ENCODE peak calls at places on chromosomes 7 and 10, in nine cellular contexts. One of them, this sample, is unnamed.

GRCh38 chr10:43892062-43892765 is 243.5 kb upstream of the ZNF32 start:
- DNase-seq in amygdala: no peak
- DNase-seq in upper lobe of left lung: no peak
- DNase-seq in activated T-cell treated with anti-CD3 and anti-CD28 coated beads, Interleukin-2, amount 50 U/mL, for 72 hours: no peak
- DNase-seq in stimulated activated CD4-positive, alpha-beta T cell treated with anti-CD3 and anti-CD28 coated beads, Interleukin-15, amount 100 ng/mL, for 1 hour: no peak
- DNase-seq in GM23248: peak; percentile 83
- DNase-seq in activated CD8-positive, alpha-beta T cell treated with anti-CD3 and anti-CD28 coated beads for 36 hours: no peak
- DNase-seq in NCI-H1092: no peak
- DNase-seq in activated T-helper 1 cell treated with anti-CD3 and anti-CD28 coated beads, Interleukin-2, amount 50 U/mL, for 16 hours: no peak
- DNase-seq in this sample: no peak

GRCh38 chr10:102919237-102919959 is 1.3 kb downstream of the CNNM2 start:
- DNase-seq in amygdala: no peak
- DNase-seq in upper lobe of left lung: peak; percentile 82
- DNase-seq in activated T-cell treated with anti-CD3 and anti-CD28 coated beads, Interleukin-2, amount 50 U/mL, for 72 hours: peak; percentile 28
- DNase-seq in stimulated activated CD4-positive, alpha-beta T cell treated with anti-CD3 and anti-CD28 coated beads, Interleukin-15, amount 100 ng/mL, for 1 hour: no peak
- DNase-seq in GM23248: peak; percentile 50
- DNase-seq in activated CD8-positive, alpha-beta T cell treated with anti-CD3 and anti-CD28 coated beads for 36 hours: peak; percentile 24
- DNase-seq in NCI-H1092: no peak
- DNase-seq in activated T-helper 1 cell treated with anti-CD3 and anti-CD28 coated beads, Interleukin-2, amount 50 U/mL, for 16 hours: no peak
- DNase-seq in this sample: no peak

GRCh38 chr7:67045496-67045995 is 48.9 kb downstream of the TYW1 start:
- DNase-seq in amygdala: no peak
- DNase-seq in upper lobe of left lung: no peak
- DNase-seq in activated T-cell treated with anti-CD3 and anti-CD28 coated beads, Interleukin-2, amount 50 U/mL, for 72 hours: no peak
- DNase-seq in stimulated activated CD4-positive, alpha-beta T cell treated with anti-CD3 and anti-CD28 coated beads, Interleukin-15, amount 100 ng/mL, for 1 hour: no peak
- DNase-seq in GM23248: no peak
- DNase-seq in activated CD8-positive, alpha-beta T cell treated with anti-CD3 and anti-CD28 coated beads for 36 hours: no peak
- DNase-seq in NCI-H1092: no peak
- DNase-seq in activated T-helper 1 cell treated with anti-CD3 and anti-CD28 coated beads, Interleukin-2, amount 50 U/mL, for 16 hours: no peak
- DNase-seq in this sample: no peak

GRCh38 chr10:74145133-74145532 is 5.5 kb downstream of the AP3M1 start:
- DNase-seq in amygdala: no peak
- DNase-seq in upper lobe of left lung: no peak
- DNase-seq in activated T-cell treated with anti-CD3 and anti-CD28 coated beads, Interleukin-2, amount 50 U/mL, for 72 hours: no peak
- DNase-seq in stimulated activated CD4-positive, alpha-beta T cell treated with anti-CD3 and anti-CD28 coated beads, Interleukin-15, amount 100 ng/mL, for 1 hour: no peak
- DNase-seq in GM23248: peak; percentile 83
- DNase-seq in activated CD8-positive, alpha-beta T cell treated with anti-CD3 and anti-CD28 coated beads for 36 hours: no peak
- DNase-seq in NCI-H1092: no peak
- DNase-seq in activated T-helper 1 cell treated with anti-CD3 and anti-CD28 coated beads, Interleukin-2, amount 50 U/mL, for 16 hours: no peak
- DNase-seq in this sample: no peak

GRCh38 chr7:92133133-92133736 is 1.0 kb downstream of the CYP51A1 start:
- DNase-seq in amygdala: no peak
- DNase-seq in upper lobe of left lung: no peak
- DNase-seq in activated T-cell treated with anti-CD3 and anti-CD28 coated beads, Interleukin-2, amount 50 U/mL, for 72 hours: no peak
- DNase-seq in stimulated activated CD4-positive, alpha-beta T cell treated with anti-CD3 and anti-CD28 coated beads, Interleukin-15, amount 100 ng/mL, for 1 hour: no peak
- DNase-seq in GM23248: peak; percentile 58
- DNase-seq in activated CD8-positive, alpha-beta T cell treated with anti-CD3 and anti-CD28 coated beads for 36 hours: peak; percentile 3
- DNase-seq in NCI-H1092: no peak
- DNase-seq in activated T-helper 1 cell treated with anti-CD3 and anti-CD28 coated beads, Interleukin-2, amount 50 U/mL, for 16 hours: no peak
- DNase-seq in this sample: no peak

GRCh38 chr7:74235525-74236269 is 18.5 kb downstream of the RFC2 start:
- DNase-seq in amygdala: no peak
- DNase-seq in upper lobe of left lung: no peak
- DNase-seq in activated T-cell treated with anti-CD3 and anti-CD28 coated beads, Interleukin-2, amount 50 U/mL, for 72 hours: no peak
- DNase-seq in stimulated activated CD4-positive, alpha-beta T cell treated with anti-CD3 and anti-CD28 coated beads, Interleukin-15, amount 100 ng/mL, for 1 hour: no peak
- DNase-seq in GM23248: no peak
- DNase-seq in activated CD8-positive, alpha-beta T cell treated with anti-CD3 and anti-CD28 coated beads for 36 hours: no peak
- DNase-seq in NCI-H1092: no peak
- DNase-seq in activated T-helper 1 cell treated with anti-CD3 and anti-CD28 coated beads, Interleukin-2, amount 50 U/mL, for 16 hours: no peak
- DNase-seq in this sample: no peak

GRCh38 chr10:99784025-99784730 is 1.7 kb downstream of the ABCC2 start:
- DNase-seq in amygdala: no peak
- DNase-seq in upper lobe of left lung: no peak
- DNase-seq in activated T-cell treated with anti-CD3 and anti-CD28 coated beads, Interleukin-2, amount 50 U/mL, for 72 hours: no peak
- DNase-seq in stimulated activated CD4-positive, alpha-beta T cell treated with anti-CD3 and anti-CD28 coated beads, Interleukin-15, amount 100 ng/mL, for 1 hour: no peak
- DNase-seq in GM23248: peak; percentile 91
- DNase-seq in activated CD8-positive, alpha-beta T cell treated with anti-CD3 and anti-CD28 coated beads for 36 hours: no peak
- DNase-seq in NCI-H1092: no peak
- DNase-seq in activated T-helper 1 cell treated with anti-CD3 and anti-CD28 coated beads, Interleukin-2, amount 50 U/mL, for 16 hours: no peak
- DNase-seq in this sample: no peak

GRCh38 chr7:2115739-2116065 is 117.0 kb downstream of the MAD1L1 start:
- DNase-seq in amygdala: no peak
- DNase-seq in upper lobe of left lung: peak; percentile 65
- DNase-seq in activated T-cell treated with anti-CD3 and anti-CD28 coated beads, Interleukin-2, amount 50 U/mL, for 72 hours: no peak
- DNase-seq in stimulated activated CD4-positive, alpha-beta T cell treated with anti-CD3 and anti-CD28 coated beads, Interleukin-15, amount 100 ng/mL, for 1 hour: no peak
- DNase-seq in GM23248: no peak
- DNase-seq in activated CD8-positive, alpha-beta T cell treated with anti-CD3 and anti-CD28 coated beads for 36 hours: no peak
- DNase-seq in NCI-H1092: no peak
- DNase-seq in activated T-helper 1 cell treated with anti-CD3 and anti-CD28 coated beads, Interleukin-2, amount 50 U/mL, for 16 hours: no peak
- DNase-seq in this sample: no peak

GRCh38 chr10:12782537-12782936 is 219.0 kb downstream of the CCDC3 start:
- DNase-seq in amygdala: no peak
- DNase-seq in upper lobe of left lung: no peak
- DNase-seq in activated T-cell treated with anti-CD3 and anti-CD28 coated beads, Interleukin-2, amount 50 U/mL, for 72 hours: peak; percentile 24
- DNase-seq in stimulated activated CD4-positive, alpha-beta T cell treated with anti-CD3 and anti-CD28 coated beads, Interleukin-15, amount 100 ng/mL, for 1 hour: no peak
- DNase-seq in GM23248: peak; percentile 25
- DNase-seq in activated CD8-positive, alpha-beta T cell treated with anti-CD3 and anti-CD28 coated beads for 36 hours: peak; percentile 49
- DNase-seq in NCI-H1092: no peak
- DNase-seq in activated T-helper 1 cell treated with anti-CD3 and anti-CD28 coated beads, Interleukin-2, amount 50 U/mL, for 16 hours: no peak
- DNase-seq in this sample: peak; percentile 7

GRCh38 chr7:10643545-10643944 is 330.1 kb upstream of the PHF14 start:
- DNase-seq in amygdala: no peak
- DNase-seq in upper lobe of left lung: no peak
- DNase-seq in activated T-cell treated with anti-CD3 and anti-CD28 coated beads, Interleukin-2, amount 50 U/mL, for 72 hours: no peak
- DNase-seq in stimulated activated CD4-positive, alpha-beta T cell treated with anti-CD3 and anti-CD28 coated beads, Interleukin-15, amount 100 ng/mL, for 1 hour: no peak
- DNase-seq in GM23248: no peak
- DNase-seq in activated CD8-positive, alpha-beta T cell treated with anti-CD3 and anti-CD28 coated beads for 36 hours: peak; percentile 44
- DNase-seq in NCI-H1092: no peak
- DNase-seq in activated T-helper 1 cell treated with anti-CD3 and anti-CD28 coated beads, Interleukin-2, amount 50 U/mL, for 16 hours: no peak
- DNase-seq in this sample: no peak

GRCh38 chr10:8677642-8678041 is 623.2 kb downstream of the GATA3 start:
- DNase-seq in amygdala: no peak
- DNase-seq in upper lobe of left lung: no peak
- DNase-seq in activated T-cell treated with anti-CD3 and anti-CD28 coated beads, Interleukin-2, amount 50 U/mL, for 72 hours: no peak
- DNase-seq in stimulated activated CD4-positive, alpha-beta T cell treated with anti-CD3 and anti-CD28 coated beads, Interleukin-15, amount 100 ng/mL, for 1 hour: no peak
- DNase-seq in GM23248: no peak
- DNase-seq in activated CD8-positive, alpha-beta T cell treated with anti-CD3 and anti-CD28 coated beads for 36 hours: no peak
- DNase-seq in NCI-H1092: no peak
- DNase-seq in activated T-helper 1 cell treated with anti-CD3 and anti-CD28 coated beads, Interleukin-2, amount 50 U/mL, for 16 hours: no peak
- DNase-seq in this sample: no peak

GRCh38 chr7:105838273-105839141 is 37.9 kb downstream of the ATXN7L1 start:
- DNase-seq in amygdala: no peak
- DNase-seq in upper lobe of left lung: no peak
- DNase-seq in activated T-cell treated with anti-CD3 and anti-CD28 coated beads, Interleukin-2, amount 50 U/mL, for 72 hours: no peak
- DNase-seq in stimulated activated CD4-positive, alpha-beta T cell treated with anti-CD3 and anti-CD28 coated beads, Interleukin-15, amount 100 ng/mL, for 1 hour: no peak
- DNase-seq in GM23248: peak; percentile 74
- DNase-seq in activated CD8-positive, alpha-beta T cell treated with anti-CD3 and anti-CD28 coated beads for 36 hours: no peak
- DNase-seq in NCI-H1092: peak; percentile 54
- DNase-seq in activated T-helper 1 cell treated with anti-CD3 and anti-CD28 coated beads, Interleukin-2, amount 50 U/mL, for 16 hours: no peak
- DNase-seq in this sample: no peak

GRCh38 chr10:42969147-42969546 is 107.7 kb upstream of the RET start:
- DNase-seq in amygdala: no peak
- DNase-seq in upper lobe of left lung: no peak
- DNase-seq in activated T-cell treated with anti-CD3 and anti-CD28 coated beads, Interleukin-2, amount 50 U/mL, for 72 hours: no peak
- DNase-seq in stimulated activated CD4-positive, alpha-beta T cell treated with anti-CD3 and anti-CD28 coated beads, Interleukin-15, amount 100 ng/mL, for 1 hour: no peak
- DNase-seq in GM23248: no peak
- DNase-seq in activated CD8-positive, alpha-beta T cell treated with anti-CD3 and anti-CD28 coated beads for 36 hours: no peak
- DNase-seq in NCI-H1092: no peak
- DNase-seq in activated T-helper 1 cell treated with anti-CD3 and anti-CD28 coated beads, Interleukin-2, amount 50 U/mL, for 16 hours: no peak
- DNase-seq in this sample: no peak

GRCh38 chr7:64509583-64509982 is 53.3 kb downstream of the ZNF680 start:
- DNase-seq in amygdala: no peak
- DNase-seq in upper lobe of left lung: no peak
- DNase-seq in activated T-cell treated with anti-CD3 and anti-CD28 coated beads, Interleukin-2, amount 50 U/mL, for 72 hours: no peak
- DNase-seq in stimulated activated CD4-positive, alpha-beta T cell treated with anti-CD3 and anti-CD28 coated beads, Interleukin-15, amount 100 ng/mL, for 1 hour: no peak
- DNase-seq in GM23248: no peak
- DNase-seq in activated CD8-positive, alpha-beta T cell treated with anti-CD3 and anti-CD28 coated beads for 36 hours: no peak
- DNase-seq in NCI-H1092: no peak
- DNase-seq in activated T-helper 1 cell treated with anti-CD3 and anti-CD28 coated beads, Interleukin-2, amount 50 U/mL, for 16 hours: no peak
- DNase-seq in this sample: no peak

GRCh38 chr7:7761974-7762769 is 43.8 kb upstream of the RPA3 start:
- DNase-seq in amygdala: no peak
- DNase-seq in upper lobe of left lung: no peak
- DNase-seq in activated T-cell treated with anti-CD3 and anti-CD28 coated beads, Interleukin-2, amount 50 U/mL, for 72 hours: peak; percentile 3
- DNase-seq in stimulated activated CD4-positive, alpha-beta T cell treated with anti-CD3 and anti-CD28 coated beads, Interleukin-15, amount 100 ng/mL, for 1 hour: no peak
- DNase-seq in GM23248: peak; percentile 63
- DNase-seq in activated CD8-positive, alpha-beta T cell treated with anti-CD3 and anti-CD28 coated beads for 36 hours: peak; percentile 18
- DNase-seq in NCI-H1092: no peak
- DNase-seq in activated T-helper 1 cell treated with anti-CD3 and anti-CD28 coated beads, Interleukin-2, amount 50 U/mL, for 16 hours: no peak
- DNase-seq in this sample: no peak

GRCh38 chr10:64523065-64523759 is 1002.0 kb downstream of the REEP3 start:
- DNase-seq in amygdala: no peak
- DNase-seq in upper lobe of left lung: no peak
- DNase-seq in activated T-cell treated with anti-CD3 and anti-CD28 coated beads, Interleukin-2, amount 50 U/mL, for 72 hours: no peak
- DNase-seq in stimulated activated CD4-positive, alpha-beta T cell treated with anti-CD3 and anti-CD28 coated beads, Interleukin-15, amount 100 ng/mL, for 1 hour: no peak
- DNase-seq in GM23248: no peak
- DNase-seq in activated CD8-positive, alpha-beta T cell treated with anti-CD3 and anti-CD28 coated beads for 36 hours: no peak
- DNase-seq in NCI-H1092: no peak
- DNase-seq in activated T-helper 1 cell treated with anti-CD3 and anti-CD28 coated beads, Interleukin-2, amount 50 U/mL, for 16 hours: no peak
- DNase-seq in this sample: no peak

GRCh38 chr7:91953618-91954017 is 13.0 kb downstream of the AKAP9 start:
- DNase-seq in amygdala: no peak
- DNase-seq in upper lobe of left lung: no peak
- DNase-seq in activated T-cell treated with anti-CD3 and anti-CD28 coated beads, Interleukin-2, amount 50 U/mL, for 72 hours: no peak
- DNase-seq in stimulated activated CD4-positive, alpha-beta T cell treated with anti-CD3 and anti-CD28 coated beads, Interleukin-15, amount 100 ng/mL, for 1 hour: no peak
- DNase-seq in GM23248: peak; percentile 47
- DNase-seq in activated CD8-positive, alpha-beta T cell treated with anti-CD3 and anti-CD28 coated beads for 36 hours: peak; percentile 20
- DNase-seq in NCI-H1092: no peak
- DNase-seq in activated T-helper 1 cell treated with anti-CD3 and anti-CD28 coated beads, Interleukin-2, amount 50 U/mL, for 16 hours: no peak
- DNase-seq in this sample: no peak

GRCh38 chr10:3806603-3807002 is 21.6 kb upstream of the KLF6 start:
- DNase-seq in amygdala: no peak
- DNase-seq in upper lobe of left lung: no peak
- DNase-seq in activated T-cell treated with anti-CD3 and anti-CD28 coated beads, Interleukin-2, amount 50 U/mL, for 72 hours: peak; percentile 48
- DNase-seq in stimulated activated CD4-positive, alpha-beta T cell treated with anti-CD3 and anti-CD28 coated beads, Interleukin-15, amount 100 ng/mL, for 1 hour: no peak
- DNase-seq in GM23248: peak; percentile 98
- DNase-seq in activated CD8-positive, alpha-beta T cell treated with anti-CD3 and anti-CD28 coated beads for 36 hours: peak; percentile 48
- DNase-seq in NCI-H1092: no peak
- DNase-seq in activated T-helper 1 cell treated with anti-CD3 and anti-CD28 coated beads, Interleukin-2, amount 50 U/mL, for 16 hours: no peak
- DNase-seq in this sample: no peak

GRCh38 chr10:86160890-86161585 is 205.6 kb downstream of the GRID1 start:
- DNase-seq in amygdala: no peak
- DNase-seq in upper lobe of left lung: no peak
- DNase-seq in activated T-cell treated with anti-CD3 and anti-CD28 coated beads, Interleukin-2, amount 50 U/mL, for 72 hours: no peak
- DNase-seq in stimulated activated CD4-positive, alpha-beta T cell treated with anti-CD3 and anti-CD28 coated beads, Interleukin-15, amount 100 ng/mL, for 1 hour: no peak
- DNase-seq in GM23248: no peak
- DNase-seq in activated CD8-positive, alpha-beta T cell treated with anti-CD3 and anti-CD28 coated beads for 36 hours: no peak
- DNase-seq in NCI-H1092: no peak
- DNase-seq in activated T-helper 1 cell treated with anti-CD3 and anti-CD28 coated beads, Interleukin-2, amount 50 U/mL, for 16 hours: no peak
- DNase-seq in this sample: no peak

GRCh38 chr10:126455036-126455765 is 66.9 kb upstream of the ADAM12 start:
- DNase-seq in amygdala: no peak
- DNase-seq in upper lobe of left lung: no peak
- DNase-seq in activated T-cell treated with anti-CD3 and anti-CD28 coated beads, Interleukin-2, amount 50 U/mL, for 72 hours: no peak
- DNase-seq in stimulated activated CD4-positive, alpha-beta T cell treated with anti-CD3 and anti-CD28 coated beads, Interleukin-15, amount 100 ng/mL, for 1 hour: no peak
- DNase-seq in GM23248: no peak
- DNase-seq in activated CD8-positive, alpha-beta T cell treated with anti-CD3 and anti-CD28 coated beads for 36 hours: no peak
- DNase-seq in NCI-H1092: no peak
- DNase-seq in activated T-helper 1 cell treated with anti-CD3 and anti-CD28 coated beads, Interleukin-2, amount 50 U/mL, for 16 hours: no peak
- DNase-seq in this sample: no peak

GRCh38 chr10:119189811-119190282 is 11.2 kb upstream of the PRDX3 start:
- DNase-seq in amygdala: no peak
- DNase-seq in upper lobe of left lung: no peak
- DNase-seq in activated T-cell treated with anti-CD3 and anti-CD28 coated beads, Interleukin-2, amount 50 U/mL, for 72 hours: peak; percentile 23
- DNase-seq in stimulated activated CD4-positive, alpha-beta T cell treated with anti-CD3 and anti-CD28 coated beads, Interleukin-15, amount 100 ng/mL, for 1 hour: no peak
- DNase-seq in GM23248: no peak
- DNase-seq in activated CD8-positive, alpha-beta T cell treated with anti-CD3 and anti-CD28 coated beads for 36 hours: peak; percentile 35
- DNase-seq in NCI-H1092: no peak
- DNase-seq in activated T-helper 1 cell treated with anti-CD3 and anti-CD28 coated beads, Interleukin-2, amount 50 U/mL, for 16 hours: no peak
- DNase-seq in this sample: no peak

This sample was measured in activated naive CD4-positive, alpha-beta T cell.